ENCODE peak calls at places on chromosomes 4 and X, in six cellular contexts. One of them, this sample, is unnamed. For H3K36me3, the result is how much of the 10 kb centered on the place peaks cover.

GRCh38 chr4:120916937-120917336 is 5.6 kb downstream of the PRDM5 start:
- DNase-seq in OCI-LY7: no peak
- DNase-seq in heart right ventricle: no peak
- DNase-seq in brain microvascular endothelial cell: no peak
- DNase-seq in heart left ventricle: no peak
- DNase-seq in kidney epithelial cell: no peak
- DNase-seq in this sample: no peak

GRCh38 chr4:52028970-52029369 is 8.8 kb upstream of the LRRC66 start:
- DNase-seq in heart right ventricle: no peak
- DNase-seq in brain microvascular endothelial cell: peak
- DNase-seq in OCI-LY7: no peak
- DNase-seq in heart left ventricle: no peak
- DNase-seq in kidney epithelial cell: peak
- DNase-seq in this sample: no peak

GRCh38 chrX:110250847-110251246 is 67.0 kb downstream of the AMMECR1 start:
- DNase-seq in heart right ventricle: no peak
- DNase-seq in brain microvascular endothelial cell: no peak
- DNase-seq in OCI-LY7: no peak
- DNase-seq in kidney epithelial cell: no peak
- DNase-seq in heart left ventricle: no peak
- DNase-seq in this sample: no peak

GRCh38 chr4:86556791-86557415 is 37.2 kb upstream of the PTPN13 start:
- DNase-seq in heart left ventricle: no peak
- DNase-seq in heart right ventricle: no peak
- DNase-seq in OCI-LY7: no peak
- DNase-seq in kidney epithelial cell: no peak
- DNase-seq in brain microvascular endothelial cell: no peak
- DNase-seq in this sample: no peak

GRCh38 chr4:40251366-40251765 is 54.5 kb downstream of the RHOH start:
- DNase-seq in brain microvascular endothelial cell: no peak
- DNase-seq in heart right ventricle: no peak
- DNase-seq in kidney epithelial cell: peak
- DNase-seq in heart left ventricle: no peak
- DNase-seq in OCI-LY7: no peak
- DNase-seq in this sample: no peak

GRCh38 chr4:37389967-37390580 is 145.5 kb downstream of the NWD2 start:
- DNase-seq in kidney epithelial cell: no peak
- DNase-seq in heart left ventricle: no peak
- DNase-seq in OCI-LY7: peak
- DNase-seq in brain microvascular endothelial cell: peak
- DNase-seq in heart right ventricle: peak
- DNase-seq in this sample: peak

GRCh38 chr4:25756503-25756902 is 100.9 kb downstream of the SLC34A2 start:
- DNase-seq in heart right ventricle: no peak
- DNase-seq in brain microvascular endothelial cell: no peak
- DNase-seq in kidney epithelial cell: peak
- DNase-seq in heart left ventricle: no peak
- DNase-seq in OCI-LY7: no peak
- DNase-seq in this sample: no peak

GRCh38 chr4:145307763-145308430 is 127.5 kb upstream of the OTUD4 start:
- DNase-seq in heart right ventricle: no peak
- DNase-seq in heart left ventricle: no peak
- DNase-seq in OCI-LY7: no peak
- DNase-seq in kidney epithelial cell: no peak
- DNase-seq in brain microvascular endothelial cell: no peak
- DNase-seq in this sample: no peak

GRCh38 chr4:25103423-25103822 is 56.8 kb downstream of the SEPSECS start:
- DNase-seq in heart right ventricle: peak
- DNase-seq in heart left ventricle: no peak
- DNase-seq in kidney epithelial cell: no peak
- DNase-seq in brain microvascular endothelial cell: no peak
- DNase-seq in OCI-LY7: no peak
- DNase-seq in this sample: no peak

GRCh38 chr4:161792991-161793390 is 370.8 kb downstream of the FSTL5 start:
- DNase-seq in kidney epithelial cell: no peak
- DNase-seq in heart left ventricle: no peak
- DNase-seq in OCI-LY7: no peak
- DNase-seq in brain microvascular endothelial cell: no peak
- DNase-seq in heart right ventricle: no peak
- DNase-seq in this sample: no peak

GRCh38 chr4:126766266-126766665 is 866.5 kb upstream of the INTU start:
- DNase-seq in heart right ventricle: peak
- DNase-seq in heart left ventricle: no peak
- DNase-seq in OCI-LY7: no peak
- DNase-seq in kidney epithelial cell: no peak
- DNase-seq in brain microvascular endothelial cell: no peak
- DNase-seq in this sample: no peak

GRCh38 chrX:41043950-41044349 is 41.3 kb upstream of the USP9X start:
- DNase-seq in heart right ventricle: no peak
- DNase-seq in brain microvascular endothelial cell: peak
- DNase-seq in kidney epithelial cell: no peak
- DNase-seq in heart left ventricle: no peak
- DNase-seq in OCI-LY7: no peak
- DNase-seq in this sample: no peak

GRCh38 chr4:6602289-6602688 is 27.3 kb downstream of the MAN2B2 start:
- DNase-seq in heart left ventricle: no peak
- DNase-seq in brain microvascular endothelial cell: no peak
- DNase-seq in heart right ventricle: no peak
- DNase-seq in kidney epithelial cell: no peak
- DNase-seq in OCI-LY7: no peak
- DNase-seq in this sample: no peak

GRCh38 chr4:92305148-92305877 is 1.5 kb downstream of the GRID2 start:
- DNase-seq in kidney epithelial cell: peak
- DNase-seq in brain microvascular endothelial cell: peak
- DNase-seq in heart left ventricle: peak
- DNase-seq in heart right ventricle: peak
- DNase-seq in OCI-LY7: no peak
- DNase-seq in this sample: peak

GRCh38 chrX:46381630-46382029 is 163.6 kb downstream of the ZNF674 start:
- DNase-seq in kidney epithelial cell: no peak
- DNase-seq in heart right ventricle: no peak
- DNase-seq in brain microvascular endothelial cell: peak
- DNase-seq in OCI-LY7: peak
- DNase-seq in heart left ventricle: no peak
- DNase-seq in this sample: peak

GRCh38 chrX:152896450-152896849 is 1.4 kb upstream of the ZNF185 start:
- DNase-seq in heart left ventricle: no peak
- DNase-seq in heart right ventricle: no peak
- DNase-seq in OCI-LY7: no peak
- DNase-seq in brain microvascular endothelial cell: peak
- DNase-seq in kidney epithelial cell: no peak
- DNase-seq in this sample: no peak

GRCh38 chrX:68669872-68670271 is 22.4 kb downstream of the STARD8 start:
- DNase-seq in brain microvascular endothelial cell: no peak
- DNase-seq in kidney epithelial cell: no peak
- DNase-seq in heart right ventricle: no peak
- DNase-seq in heart left ventricle: no peak
- DNase-seq in OCI-LY7: no peak
- DNase-seq in this sample: no peak

GRCh38 chrX:20382518-20383291 is 116.0 kb upstream of the RPS6KA3 start:
- DNase-seq in kidney epithelial cell: no peak
- DNase-seq in OCI-LY7: no peak
- DNase-seq in heart left ventricle: no peak
- DNase-seq in brain microvascular endothelial cell: no peak
- DNase-seq in heart right ventricle: no peak
- DNase-seq in this sample: peak

GRCh38 chrX:34909151-34909550 is 33.4 kb upstream of the FAM47B start:
- DNase-seq in kidney epithelial cell: no peak
- DNase-seq in OCI-LY7: no peak
- DNase-seq in brain microvascular endothelial cell: no peak
- DNase-seq in heart left ventricle: no peak
- DNase-seq in heart right ventricle: no peak
- DNase-seq in this sample: no peak

GRCh38 chrX:40871385-40872082 is 136.2 kb upstream of the MED14 start:
- DNase-seq in OCI-LY7: no peak
- DNase-seq in heart right ventricle: peak
- DNase-seq in kidney epithelial cell: no peak
- DNase-seq in brain microvascular endothelial cell: no peak
- DNase-seq in heart left ventricle: no peak
- DNase-seq in this sample: no peak

GRCh38 chr4:103719320-103720204 is at the start of gene TACR3:
- DNase-seq in brain microvascular endothelial cell: no peak
- DNase-seq in heart right ventricle: no peak
- DNase-seq in kidney epithelial cell: no peak
- DNase-seq in OCI-LY7: no peak
- DNase-seq in heart left ventricle: peak
- DNase-seq in this sample: peak

DNA sequence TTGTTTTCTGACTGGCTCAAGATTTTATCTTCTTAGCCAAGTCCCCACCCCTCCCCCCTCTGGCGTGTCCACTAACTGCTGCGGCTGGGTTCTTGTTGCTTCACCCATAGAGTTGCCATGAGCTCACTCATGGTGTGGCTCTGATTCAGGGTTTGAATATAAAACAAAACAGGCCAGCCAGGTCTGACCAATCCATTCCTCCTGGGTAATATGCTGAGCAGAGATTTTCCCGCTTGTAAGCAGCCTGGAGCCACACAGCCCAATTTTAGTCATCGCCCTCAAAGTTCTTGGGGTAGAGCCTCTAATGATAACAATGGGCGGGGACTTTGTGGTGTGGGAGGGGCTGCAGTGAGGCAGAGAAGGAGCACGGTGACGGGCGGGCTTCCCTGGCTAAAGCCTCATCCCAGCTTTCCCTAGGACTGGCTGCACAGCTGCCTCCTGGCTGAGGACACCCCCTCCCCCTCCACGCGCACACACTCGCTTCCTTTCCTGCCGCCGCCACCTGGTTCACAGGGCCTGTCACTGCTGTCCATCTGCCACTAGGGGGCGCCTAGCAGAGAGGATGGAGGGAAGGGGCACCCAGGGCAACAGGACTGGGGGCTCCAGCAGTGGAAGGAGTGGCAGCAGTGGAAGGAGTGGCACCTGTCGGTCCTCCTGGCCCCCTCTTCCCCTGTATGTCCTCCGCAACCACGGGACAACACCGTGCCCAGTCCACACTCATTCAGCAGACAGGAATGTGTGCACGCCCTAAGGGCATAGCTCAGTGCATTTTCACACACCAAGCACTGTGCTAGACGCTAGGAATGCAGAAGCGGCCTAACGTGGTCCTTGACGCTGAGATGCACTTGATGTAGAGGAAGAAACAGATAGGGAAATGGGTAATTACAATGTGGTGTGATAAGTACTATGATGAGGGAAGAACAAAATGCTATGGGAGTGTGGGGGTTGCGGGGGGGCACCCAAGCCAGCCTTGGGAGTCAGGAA is 26.8 kb downstream of the PRPS1 start:
- DNase-seq in kidney epithelial cell: peak
- DNase-seq in heart left ventricle: peak
- DNase-seq in OCI-LY7: peak
- DNase-seq in brain microvascular endothelial cell: peak
- DNase-seq in heart right ventricle: peak
- DNase-seq in this sample: peak
- TF ChIP-seq CTCF in kidney epithelial cell: peak
- TF ChIP-seq CTCF in heart left ventricle: peak
- TF ChIP-seq CTCF in OCI-LY7: peak
- TF ChIP-seq CTCF in brain microvascular endothelial cell: peak
- TF ChIP-seq CTCF in heart right ventricle: peak
- TF ChIP-seq CTCF in this sample: peak

GRCh38 chr4:182894681-182895275 is 22.4 kb downstream of the DCTD start:
- DNase-seq in brain microvascular endothelial cell: no peak
- DNase-seq in OCI-LY7: no peak
- DNase-seq in heart left ventricle: no peak
- DNase-seq in heart right ventricle: no peak
- DNase-seq in kidney epithelial cell: no peak
- DNase-seq in this sample: no peak
- H3K36me3 ChIP-seq in brain microvascular endothelial cell: under half
- H3K36me3 ChIP-seq in OCI-LY7: under half
- H3K36me3 ChIP-seq in heart left ventricle: half or more
- H3K36me3 ChIP-seq in heart right ventricle: under half
- H3K36me3 ChIP-seq in kidney epithelial cell: under half
- H3K36me3 ChIP-seq in this sample: under half

GRCh38 chrX:15447985-15448639 is 45.0 kb downstream of the PIR start:
- DNase-seq in heart left ventricle: no peak
- DNase-seq in kidney epithelial cell: no peak
- DNase-seq in heart right ventricle: no peak
- DNase-seq in OCI-LY7: no peak
- DNase-seq in brain microvascular endothelial cell: no peak
- DNase-seq in this sample: no peak
- TF ChIP-seq CTCF in heart left ventricle: no peak
- TF ChIP-seq CTCF in kidney epithelial cell: no peak
- TF ChIP-seq CTCF in heart right ventricle: no peak
- TF ChIP-seq CTCF in OCI-LY7: no peak
- TF ChIP-seq CTCF in brain microvascular endothelial cell: no peak
- TF ChIP-seq CTCF in this sample: no peak

GRCh38 chr4:3517731-3518510 is 14.3 kb downstream of the LRPAP1 start:
- DNase-seq in brain microvascular endothelial cell: no peak
- DNase-seq in heart left ventricle: peak
- DNase-seq in heart right ventricle: no peak
- DNase-seq in kidney epithelial cell: no peak
- DNase-seq in OCI-LY7: no peak
- DNase-seq in this sample: peak

GRCh38 chr4:3518511-3518880 is 13.7 kb downstream of the LRPAP1 start:
- DNase-seq in kidney epithelial cell: no peak
- DNase-seq in heart right ventricle: no peak
- DNase-seq in brain microvascular endothelial cell: no peak
- DNase-seq in OCI-LY7: no peak
- DNase-seq in heart left ventricle: peak
- DNase-seq in this sample: peak

GRCh38 chr4:3520276-3520675 is 11.9 kb downstream of the LRPAP1 start:
- DNase-seq in brain microvascular endothelial cell: no peak
- DNase-seq in OCI-LY7: no peak
- DNase-seq in heart left ventricle: no peak
- DNase-seq in heart right ventricle: no peak
- DNase-seq in kidney epithelial cell: no peak
- DNase-seq in this sample: no peak

GRCh38 chr4:3519468-3520264 is 12.6 kb downstream of the LRPAP1 start:
- DNase-seq in kidney epithelial cell: no peak
- DNase-seq in brain microvascular endothelial cell: no peak
- DNase-seq in heart left ventricle: no peak
- DNase-seq in OCI-LY7: no peak
- DNase-seq in heart right ventricle: no peak
- DNase-seq in this sample: no peak

DNA sequence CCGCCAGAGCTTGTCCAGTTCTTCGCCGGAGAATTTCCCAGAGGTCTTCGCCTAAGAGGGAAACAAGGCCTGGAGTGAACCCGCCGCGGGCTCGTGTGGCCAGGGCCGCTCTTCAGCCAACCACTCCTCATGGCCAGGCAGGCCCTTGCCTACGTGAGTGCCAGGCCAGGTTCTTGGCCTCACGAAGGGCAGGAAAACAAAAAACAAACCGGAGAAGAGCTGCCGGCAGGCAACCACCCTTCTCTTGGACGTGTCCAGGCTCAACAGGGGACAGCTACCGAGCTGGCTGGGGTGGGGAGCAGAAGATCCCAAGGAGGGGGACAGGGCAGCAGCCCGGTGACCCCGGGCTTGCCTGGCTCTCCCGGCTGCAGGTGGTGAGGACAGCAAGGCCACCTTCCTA is 13.3 kb downstream of the LRPAP1 start:
- DNase-seq in kidney epithelial cell: no peak
- DNase-seq in brain microvascular endothelial cell: no peak
- DNase-seq in heart right ventricle: no peak
- DNase-seq in heart left ventricle: peak
- DNase-seq in OCI-LY7: no peak
- DNase-seq in this sample: no peak
- H3K36me3 ChIP-seq in kidney epithelial cell: under half
- H3K36me3 ChIP-seq in brain microvascular endothelial cell: half or more
- H3K36me3 ChIP-seq in heart right ventricle: under half
- H3K36me3 ChIP-seq in heart left ventricle: half or more
- H3K36me3 ChIP-seq in OCI-LY7: half or more
- H3K36me3 ChIP-seq in this sample: half or more

This sample was measured in BE2C.